ENCODE peak calls at places on chromosomes 12 and 14, in four cellular contexts. G is transverse colon, C is adrenal gland, N is tibial nerve. X is an unnamed sample. For H3K4me1, the result is how much of the 10 kb centered on the place peaks cover.

GRCh38 chr14:89294060-89294459 is 123.0 kb downstream of the FOXN3 start:
- DNase-seq in C (no peak), G (no peak), N (no peak), X (no peak)

GRCh38 chr12:49866859-49867579 is 24.1 kb upstream of the BCDIN3D start:
- DNase-seq in C (peak), G (peak), N (peak), X (peak)

GRCh38 chr14:53399057-53399456 is 245.9 kb upstream of the DDHD1 start:
- DNase-seq in G (no peak), N (no peak), C (no peak), X (no peak)

GRCh38 chr14:104130974-104131651 is 7.3 kb upstream of the KIF26A start:
- DNase-seq in G (peak), C (peak), N (no peak), X (peak)

GRCh38 chr12:120115066-120115465 is 1.5 kb downstream of the RAB35 start:
- DNase-seq in G (no peak), C (no peak), N (no peak), X (no peak)

GRCh38 chr12:27619308-27619707 is 76.9 kb upstream of the REP15 start:
- DNase-seq in N (no peak), G (no peak), C (no peak), X (no peak)

GRCh38 chr12:22264380-22264779 is 70.1 kb downstream of the ST8SIA1 start:
- DNase-seq in N (no peak), G (no peak), C (no peak), X (no peak)

GRCh38 chr14:91834571-91834970 is 32.8 kb downstream of the TC2N start:
- DNase-seq in G (no peak), C (no peak), N (no peak), X (no peak)

GRCh38 chr14:98721061-98721460 is 550.9 kb downstream of the BCL11B start:
- DNase-seq in N (no peak), C (no peak), G (no peak), X (no peak)

GRCh38 chr12:103312742-103313354 is 182.9 kb downstream of the C12orf42 start:
- DNase-seq in G (no peak), N (no peak), C (no peak), X (no peak)

GRCh38 chr12:56222531-56222895 is 791 bp upstream of the RNF41 start:
- DNase-seq in C (no peak), G (no peak), N (no peak), X (no peak)

GRCh38 chr14:21525571-21525970 is 575 bp downstream of the SALL2 start:
- DNase-seq in G (no peak), N (no peak), C (peak), X (no peak)

DNA sequence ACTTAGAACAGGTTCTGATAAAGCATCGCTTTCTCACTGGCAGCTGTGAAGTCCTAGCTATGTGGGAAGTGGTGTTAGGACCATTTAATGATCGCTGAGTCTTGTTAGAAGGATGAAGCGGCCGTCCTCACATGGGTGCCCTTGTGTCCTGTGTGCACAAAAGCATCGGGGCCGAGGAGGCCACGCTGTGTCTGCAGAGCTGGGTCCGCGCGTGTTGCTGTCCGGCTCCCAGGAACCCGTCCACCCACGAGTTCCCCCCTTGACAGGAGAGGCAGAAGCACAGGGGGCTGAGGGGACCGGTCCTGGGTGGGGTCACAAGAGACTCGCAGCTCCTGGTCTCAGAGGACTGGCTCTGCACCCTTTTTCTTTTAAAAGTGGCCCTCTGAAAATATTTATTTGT is 90.4 kb downstream of the ADGRD1 start:
- DNase-seq in G (no peak), N (no peak), C (no peak), X (no peak)
- H3K4me1 ChIP-seq in G (under half), N (under half), C (under half), X (under half)

GRCh38 chr12:95942106-95942531 is 295 bp downstream of the CCDC38 start:
- DNase-seq in G (no peak), C (no peak), N (no peak), X (no peak)

GRCh38 chr12:95944108-95944704 is 1.1 kb downstream of the AMDHD1 start:
- DNase-seq in C (no peak), N (no peak), G (no peak), X (no peak)

GRCh38 chr12:95943231-95943842 is at the start of gene AMDHD1:
- DNase-seq in G (peak), C (peak), N (peak), X (peak)

GRCh38 chr12:95940514-95940913 is 1.9 kb downstream of the CCDC38 start:
- DNase-seq in C (peak), G (no peak), N (no peak), X (no peak)

GRCh38 chr12:95942532-95943230 is at the start of gene CCDC38:
- DNase-seq in C (peak), G (peak), N (peak), X (peak)
- TF ChIP-seq POLR2A in C (peak), G (peak), N (no peak), X (no peak)

GRCh38 chr12:108605690-108606406 is 8.0 kb upstream of the TMEM119 start:
- DNase-seq in N (no peak), G (no peak), C (no peak), X (no peak)
- H3K4me1 ChIP-seq in N (under half), G (under half), C (under half), X (under half)

GRCh38 chr12:65822732-65823480 is 1.4 kb upstream of the HMGA2 start:
- DNase-seq in G (peak), N (no peak), C (no peak), X (no peak)
- TF ChIP-seq POLR2A in G (no peak), N (no peak), C (no peak), X (no peak)

GRCh38 chr12:113056631-113057488 is at the start of gene DTX1:
- DNase-seq in C (peak), G (no peak), N (no peak), X (no peak)

GRCh38 chr12:113056381-113056630 is 224 bp upstream of the DTX1 start:
- DNase-seq in N (no peak), G (no peak), C (no peak), X (no peak)

GRCh38 chr12:113055594-113056380 is 743 bp upstream of the DTX1 start:
- DNase-seq in C (no peak), N (no peak), G (no peak), X (no peak)

GRCh38 chr12:113052326-113052725 is 4.2 kb upstream of the DTX1 start:
- DNase-seq in N (no peak), G (no peak), C (no peak), X (no peak)

DNA sequence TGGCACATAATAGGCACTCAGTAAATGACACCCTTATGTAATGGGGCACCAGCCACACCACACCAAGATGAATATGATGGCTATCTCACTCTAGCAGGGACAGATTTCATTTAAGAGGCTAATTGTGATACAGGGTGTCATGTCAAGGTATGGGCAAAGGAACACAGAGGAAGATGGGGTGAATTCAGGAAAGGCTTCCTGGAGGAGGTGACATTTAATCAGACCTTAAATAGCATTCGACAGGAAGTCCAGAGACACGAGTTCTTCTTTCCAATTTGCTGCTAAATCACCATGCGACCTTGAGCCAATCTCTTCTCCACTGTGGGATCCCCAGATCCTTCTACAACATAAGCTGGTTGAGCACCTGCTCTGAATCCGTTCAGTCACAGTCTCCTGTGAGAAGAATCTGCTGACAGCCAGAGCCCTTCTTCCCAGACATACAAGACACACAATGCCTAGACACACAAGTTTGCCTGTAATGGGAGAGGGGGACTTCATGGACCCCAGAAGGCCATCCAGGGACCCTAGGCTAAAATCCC is 1.5 kb upstream of the DTX1 start:
- DNase-seq in G (no peak), C (no peak), N (no peak), X (no peak)
- H3K4me1 ChIP-seq in G (under half), C (under half), N (under half), X (under half)

GRCh38 chr14:54772451-54772881 is 130.2 kb downstream of the GCH1 start:
- DNase-seq in G (no peak), N (no peak), C (no peak), X (no peak)

GRCh38 chr14:54775486-54776100 is 127.0 kb downstream of the GCH1 start:
- DNase-seq in C (no peak), G (no peak), N (no peak), X (no peak)

GRCh38 chr14:54774824-54775223 is 127.8 kb downstream of the GCH1 start:
- DNase-seq in G (no peak), N (no peak), C (no peak), X (no peak)

GRCh38 chr14:54771411-54772027 is 131.1 kb downstream of the GCH1 start:
- DNase-seq in N (no peak), G (no peak), C (no peak), X (no peak)

GRCh38 chr14:54773171-54774006 is 129.2 kb downstream of the GCH1 start:
- DNase-seq in N (peak), C (peak), G (peak), X (peak)
- TF ChIP-seq POLR2A in N (no peak), C (no peak), G (no peak), X (peak)